ENCODE peak calls at places on chromosomes 13 and 19, in four cellular contexts. One of them, this sample, is unnamed.

GRCh38 chr19:803686-804418 is 6.6 kb downstream of the PTBP1 start:
- DNase-seq in breast epithelium: no peak
- DNase-seq in SK-N-SH: no peak
- DNase-seq in GM12878: no peak
- DNase-seq in this sample: no peak

GRCh38 chr19:40862333-40862732 is 12.1 kb upstream of the CYP2A6 start:
- DNase-seq in SK-N-SH: no peak
- DNase-seq in breast epithelium: no peak
- DNase-seq in GM12878: no peak
- DNase-seq in this sample: no peak

GRCh38 chr19:32642771-32643170 is 32.2 kb downstream of the ANKRD27 start:
- DNase-seq in GM12878: no peak
- DNase-seq in breast epithelium: no peak
- DNase-seq in SK-N-SH: no peak
- DNase-seq in this sample: no peak

GRCh38 chr13:113861433-113862030 is 2.3 kb downstream of the GAS6 start:
- DNase-seq in GM12878: no peak
- DNase-seq in SK-N-SH: peak
- DNase-seq in breast epithelium: peak
- DNase-seq in this sample: no peak

GRCh38 chr19:12833747-12834417 is 497 bp downstream of the RTBDN start:
- DNase-seq in SK-N-SH: peak
- DNase-seq in breast epithelium: no peak
- DNase-seq in GM12878: no peak
- DNase-seq in this sample: no peak

GRCh38 chr19:3162418-3163229 is 15.9 kb upstream of the S1PR4 start:
- DNase-seq in breast epithelium: no peak
- DNase-seq in SK-N-SH: peak
- DNase-seq in GM12878: no peak
- DNase-seq in this sample: no peak

GRCh38 chr19:1268392-1269064 is 604 bp upstream of the CIRBP start:
- DNase-seq in breast epithelium: no peak
- DNase-seq in GM12878: no peak
- DNase-seq in SK-N-SH: no peak
- DNase-seq in this sample: peak

GRCh38 chr13:44044544-44045178 is 165.0 kb downstream of the LACC1 start:
- DNase-seq in GM12878: no peak
- DNase-seq in breast epithelium: no peak
- DNase-seq in SK-N-SH: no peak
- DNase-seq in this sample: no peak

GRCh38 chr13:32901994-32902780 is 114.0 kb upstream of the KL start:
- DNase-seq in breast epithelium: no peak
- DNase-seq in GM12878: no peak
- DNase-seq in SK-N-SH: no peak
- DNase-seq in this sample: no peak

GRCh38 chr13:44111701-44112100 is 232.0 kb downstream of the LACC1 start:
- DNase-seq in SK-N-SH: no peak
- DNase-seq in breast epithelium: no peak
- DNase-seq in GM12878: no peak
- DNase-seq in this sample: no peak

GRCh38 chr19:13370948-13371347 is 135.3 kb downstream of the CACNA1A start:
- DNase-seq in breast epithelium: no peak
- DNase-seq in SK-N-SH: no peak
- DNase-seq in GM12878: no peak
- DNase-seq in this sample: no peak

GRCh38 chr19:1210227-1210538 is 4.6 kb downstream of the STK11 start:
- DNase-seq in SK-N-SH: no peak
- DNase-seq in breast epithelium: no peak
- DNase-seq in GM12878: no peak
- DNase-seq in this sample: no peak

GRCh38 chr19:601790-602189 is 12.1 kb downstream of the HCN2 start:
- DNase-seq in GM12878: no peak
- DNase-seq in breast epithelium: no peak
- DNase-seq in SK-N-SH: no peak
- DNase-seq in this sample: no peak

GRCh38 chr19:12913871-12914690 is 5.0 kb downstream of the SYCE2 start:
- DNase-seq in GM12878: no peak
- DNase-seq in breast epithelium: peak
- DNase-seq in SK-N-SH: no peak
- DNase-seq in this sample: no peak

DNA sequence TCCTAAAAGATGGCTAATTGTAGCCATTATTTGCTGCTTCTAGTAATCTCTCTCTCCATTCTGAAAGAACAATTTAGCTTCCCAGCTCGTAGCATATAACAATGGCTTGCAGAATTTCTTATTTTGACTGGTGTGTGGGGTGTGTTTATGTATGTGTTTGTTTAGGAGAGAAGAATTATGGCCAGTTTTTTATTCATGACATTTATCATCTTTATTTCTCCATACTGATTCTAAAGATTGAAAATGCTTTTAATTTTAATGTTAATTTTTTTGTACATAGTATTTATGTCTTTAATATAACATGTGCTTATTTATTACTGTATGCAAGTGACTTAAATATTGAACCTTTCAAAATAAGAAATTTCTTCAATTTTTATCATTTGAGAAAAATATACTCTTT is 115.8 kb upstream of the TMTC4 start:
- DNase-seq in SK-N-SH: no peak
- DNase-seq in breast epithelium: no peak
- DNase-seq in GM12878: no peak
- DNase-seq in this sample: no peak
- TF ChIP-seq POLR2AphosphoS5 in SK-N-SH: no peak
- TF ChIP-seq POLR2AphosphoS5 in breast epithelium: no peak
- TF ChIP-seq POLR2AphosphoS5 in GM12878: no peak
- TF ChIP-seq POLR2AphosphoS5 in this sample: no peak

GRCh38 chr19:48474084-48474592 is 5.0 kb downstream of the CYTH2 start:
- DNase-seq in breast epithelium: no peak
- DNase-seq in SK-N-SH: no peak
- DNase-seq in GM12878: no peak
- DNase-seq in this sample: no peak

GRCh38 chr19:48471836-48472235 is 2.7 kb downstream of the CYTH2 start:
- DNase-seq in breast epithelium: no peak
- DNase-seq in GM12878: no peak
- DNase-seq in SK-N-SH: no peak
- DNase-seq in this sample: no peak

GRCh38 chr19:48470856-48471255 is 1.7 kb downstream of the CYTH2 start:
- DNase-seq in breast epithelium: no peak
- DNase-seq in SK-N-SH: no peak
- DNase-seq in GM12878: no peak
- DNase-seq in this sample: no peak

GRCh38 chr19:48475369-48476068 is 6.3 kb downstream of the CYTH2 start:
- DNase-seq in SK-N-SH: no peak
- DNase-seq in GM12878: no peak
- DNase-seq in breast epithelium: no peak
- DNase-seq in this sample: no peak

GRCh38 chr19:48473161-48473966 is 4.2 kb downstream of the CYTH2 start:
- DNase-seq in GM12878: no peak
- DNase-seq in breast epithelium: peak
- DNase-seq in SK-N-SH: no peak
- DNase-seq in this sample: no peak
- TF ChIP-seq POLR2AphosphoS5 in GM12878: no peak
- TF ChIP-seq POLR2AphosphoS5 in breast epithelium: no peak
- TF ChIP-seq POLR2AphosphoS5 in SK-N-SH: no peak
- TF ChIP-seq POLR2AphosphoS5 in this sample: no peak

GRCh38 chr13:41960700-41961697 is at the start of gene VWA8:
- DNase-seq in breast epithelium: peak
- DNase-seq in GM12878: no peak
- DNase-seq in SK-N-SH: peak
- DNase-seq in this sample: no peak

GRCh38 chr13:41955605-41956004 is 5.3 kb downstream of the VWA8 start:
- DNase-seq in GM12878: no peak
- DNase-seq in SK-N-SH: no peak
- DNase-seq in breast epithelium: no peak
- DNase-seq in this sample: no peak

GRCh38 chr13:41956272-41956671 is 4.6 kb downstream of the VWA8 start:
- DNase-seq in SK-N-SH: no peak
- DNase-seq in breast epithelium: no peak
- DNase-seq in GM12878: no peak
- DNase-seq in this sample: no peak

GRCh38 chr13:41962994-41963393 is 2.1 kb upstream of the VWA8 start:
- DNase-seq in GM12878: no peak
- DNase-seq in breast epithelium: no peak
- DNase-seq in SK-N-SH: no peak
- DNase-seq in this sample: no peak

GRCh38 chr13:41960195-41960699 is 662 bp downstream of the VWA8 start:
- DNase-seq in GM12878: no peak
- DNase-seq in SK-N-SH: no peak
- DNase-seq in breast epithelium: no peak
- DNase-seq in this sample: no peak
- TF ChIP-seq POLR2AphosphoS5 in GM12878: no peak
- TF ChIP-seq POLR2AphosphoS5 in SK-N-SH: no peak
- TF ChIP-seq POLR2AphosphoS5 in breast epithelium: no peak
- TF ChIP-seq POLR2AphosphoS5 in this sample: no peak

DNA sequence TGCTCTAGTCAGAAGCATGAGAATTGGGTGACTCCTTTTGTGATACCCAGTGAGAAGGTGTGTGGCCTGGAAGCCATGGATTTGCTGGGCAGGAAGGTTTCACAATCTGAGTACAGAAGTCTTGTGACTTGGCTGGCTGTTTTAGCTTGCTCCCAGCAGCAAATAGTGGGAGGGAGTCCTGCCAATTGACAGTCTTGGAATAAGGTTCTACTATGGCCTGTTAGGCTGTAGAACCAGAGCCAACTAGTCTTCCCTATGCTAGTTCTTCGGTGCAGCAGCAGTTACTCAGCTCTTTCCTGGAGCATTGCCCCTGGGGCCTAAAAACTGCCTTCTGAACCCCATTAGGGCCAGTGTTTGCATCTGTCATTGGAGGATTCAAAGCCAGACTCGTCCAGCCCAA is 1935.4 kb upstream of the PCDH20 start:
- DNase-seq in GM12878: no peak
- DNase-seq in breast epithelium: no peak
- DNase-seq in SK-N-SH: no peak
- DNase-seq in this sample: no peak
- TF ChIP-seq POLR2AphosphoS5 in GM12878: no peak
- TF ChIP-seq POLR2AphosphoS5 in breast epithelium: no peak
- TF ChIP-seq POLR2AphosphoS5 in SK-N-SH: no peak
- TF ChIP-seq POLR2AphosphoS5 in this sample: no peak